ENCODE peak calls at places on chromosome 6, in five cellular contexts. O, V, Y, R and T are unnamed samples.

GRCh38 chr6:124684621-124685020 is 277.6 kb upstream of the RNF217 start:
- DNase-seq in Y (no peak), R (no peak), O (no peak), V (no peak), T (no peak)

GRCh38 chr6:41422156-41422555 is 86.7 kb downstream of the NCR2 start:
- DNase-seq in R (no peak), O (no peak), Y (peak; percentile 75), V (no peak), T (no peak)

GRCh38 chr6:44740566-44741120 is 353.1 kb downstream of the CDC5L start:
- DNase-seq in Y (no peak), V (no peak), O (no peak), R (no peak), T (no peak)

GRCh38 chr6:84137989-84138575 is 89.4 kb downstream of the CEP162 start:
- DNase-seq in R (no peak), Y (peak; percentile 10), O (no peak), V (no peak), T (no peak)

GRCh38 chr6:90859612-90860011 is 272.7 kb upstream of the MAP3K7 start:
- DNase-seq in R (no peak), O (peak; percentile 15), Y (peak; percentile 44), V (no peak), T (no peak)

GRCh38 chr6:105443941-105444340 is 41.1 kb upstream of the PREP start:
- DNase-seq in Y (no peak), V (no peak), R (no peak), O (no peak), T (no peak)

GRCh38 chr6:168599769-168600330 is 158.9 kb downstream of the SMOC2 start:
- DNase-seq in Y (no peak), V (no peak), R (no peak), O (no peak), T (no peak)

GRCh38 chr6:73309784-73310502 is 44.1 kb downstream of the DPPA5 start:
- DNase-seq in O (no peak), Y (peak; percentile 88), R (peak; percentile 44), V (no peak), T (peak; percentile 61)

GRCh38 chr6:134816780-134817179 is 133.1 kb downstream of the ALDH8A1 start:
- DNase-seq in O (no peak), R (no peak), V (no peak), Y (no peak), T (no peak)

GRCh38 chr6:33759887-33760629 is 13.4 kb upstream of the IP6K3 start:
- DNase-seq in V (no peak), Y (peak; percentile 35), R (no peak), O (no peak), T (no peak)

GRCh38 chr6:43666181-43666920 is 21.2 kb downstream of the MRPS18A start:
- DNase-seq in R (no peak), V (no peak), O (no peak), Y (no peak), T (no peak)

GRCh38 chr6:56096946-56097345 is 150.4 kb downstream of the COL21A1 start:
- DNase-seq in R (no peak), V (no peak), Y (peak; percentile 64), O (no peak), T (no peak)

GRCh38 chr6:51579013-51579412 is 508.4 kb downstream of the PKHD1 start:
- DNase-seq in R (no peak), Y (no peak), V (no peak), O (no peak), T (no peak)

GRCh38 chr6:45959534-45960195 is 56.0 kb downstream of the CLIC5 start:
- DNase-seq in Y (peak; percentile 87), O (peak; percentile 9), V (no peak), R (no peak), T (no peak)

GRCh38 chr6:100892693-100893092 is 11.6 kb upstream of the ASCC3 start:
- DNase-seq in R (no peak), O (no peak), Y (no peak), V (no peak), T (no peak)

GRCh38 chr6:155678361-155678760 is 222.7 kb upstream of the NOX3 start:
- DNase-seq in V (no peak), R (no peak), Y (no peak), O (no peak), T (no peak)